ENCODE peak calls at places on chromosomes 6 and 20, in five cellular contexts. X is uterus, I is astrocyte, L is K562, A is breast epithelium. B is an unnamed sample. For H3K27me3, the result is how much of the 10 kb centered on the place peaks cover.

GRCh38 chr6:141788096-141788495 is 344.6 kb upstream of the GJE1 start:
- DNase-seq in A (no peak), L (no peak), X (no peak), I (no peak), B (no peak)

GRCh38 chr20:23637282-23638221 is at the start of gene CST3:
- DNase-seq in X (peak), I (peak), A (peak), L (peak), B (no peak)

GRCh38 chr6:24662206-24662605 is 4.5 kb downstream of the TDP2 start:
- DNase-seq in I (no peak), L (no peak), A (no peak), X (no peak), B (no peak)

GRCh38 chr6:20706293-20707165 is 172.3 kb downstream of the CDKAL1 start:
- DNase-seq in L (no peak), I (peak), A (no peak), X (no peak), B (peak)

GRCh38 chr6:139654309-139654708 is 279.9 kb upstream of the CITED2 start:
- DNase-seq in I (no peak), L (no peak), A (no peak), X (no peak), B (no peak)

GRCh38 chr6:84280030-84280429 is 52.6 kb upstream of the CEP162 start:
- DNase-seq in I (peak), A (no peak), L (no peak), X (no peak), B (no peak)

GRCh38 chr6:134111062-134111677 is 58.7 kb upstream of the SLC2A12 start:
- DNase-seq in L (peak), A (no peak), X (no peak), I (peak), B (no peak)

GRCh38 chr6:20789162-20789561 is 254.9 kb downstream of the CDKAL1 start:
- DNase-seq in L (no peak), X (no peak), I (no peak), A (no peak), B (no peak)

GRCh38 chr20:47160992-47161391 is 195.5 kb downstream of the ZMYND8 start:
- DNase-seq in X (no peak), A (no peak), L (no peak), I (no peak), B (no peak)

GRCh38 chr6:39599996-39600395 is 125.2 kb downstream of the KIF6 start:
- DNase-seq in A (no peak), X (no peak), I (peak), L (no peak), B (no peak)

GRCh38 chr6:22146581-22147468 is 150.0 kb downstream of the PRL start:
- DNase-seq in I (no peak), L (no peak), X (peak), A (no peak), B (no peak)

GRCh38 chr20:15818651-15819071 is 754.6 kb downstream of the KIF16B start:
- DNase-seq in A (no peak), I (no peak), L (no peak), X (no peak), B (no peak)

GRCh38 chr20:63124782-63125580 is 91.0 kb downstream of the YTHDF1 start:
- DNase-seq in A (peak), L (no peak), X (no peak), I (no peak), B (no peak)

GRCh38 chr20:25549866-25550477 is 35.4 kb downstream of the NINL start:
- DNase-seq in A (no peak), X (no peak), I (peak), L (no peak), B (no peak)

GRCh38 chr6:35049885-35050284 is 91.3 kb downstream of the TCP11 start:
- DNase-seq in I (peak), X (no peak), L (peak), A (no peak), B (no peak)

GRCh38 chr20:56372850-56373249 is 14.1 kb downstream of the FAM210B start:
- DNase-seq in X (no peak), L (peak), I (no peak), A (no peak), B (no peak)

GRCh38 chr6:166203641-166204222 is 36.1 kb upstream of the TBXT start:
- DNase-seq in I (no peak), A (no peak), L (no peak), X (no peak), B (no peak)

GRCh38 chr20:63106108-63106764 is 99.5 kb upstream of the BHLHE23 start:
- DNase-seq in A (no peak), I (no peak), L (no peak), X (peak), B (no peak)

GRCh38 chr6:122645256-122645655 is 35.1 kb downstream of the PKIB start:
- DNase-seq in X (no peak), A (no peak), I (no peak), L (no peak), B (no peak)

GRCh38 chr6:45727824-45728449 is 287.7 kb downstream of the CLIC5 start:
- DNase-seq in I (no peak), A (no peak), L (no peak), X (no peak), B (no peak)

GRCh38 chr6:143514996-143515760 is 3.7 kb upstream of the FUCA2 start:
- DNase-seq in X (no peak), A (no peak), L (no peak), I (peak), B (no peak)

GRCh38 chr6:54865091-54865631 is 18.6 kb downstream of the FAM83B start:
- DNase-seq in L (no peak), X (no peak), I (no peak), A (no peak), B (no peak)

GRCh38 chr6:25963426-25964123 is 973 bp downstream of the TRIM38 start:
- DNase-seq in X (no peak), A (no peak), I (no peak), L (peak), B (no peak)

GRCh38 chr6:132320007-132320406 is 81.3 kb downstream of the MOXD1 start:
- DNase-seq in I (peak), X (no peak), L (no peak), A (no peak), B (no peak)

GRCh38 chr6:151669208-151669560 is 138.3 kb upstream of the ESR1 start:
- DNase-seq in I (no peak), X (no peak), L (no peak), A (no peak), B (no peak)

GRCh38 chr6:82348130-82348529 is 15.5 kb upstream of the TPBG start:
- DNase-seq in A (no peak), X (no peak), I (no peak), L (peak), B (no peak)

GRCh38 chr6:146282837-146283236 is 254.0 kb downstream of the GRM1 start:
- DNase-seq in A (no peak), L (no peak), X (no peak), I (no peak), B (no peak)

GRCh38 chr6:142290851-142291250 is 11.0 kb upstream of the ADGRG6 start:
- DNase-seq in I (no peak), X (no peak), L (no peak), A (no peak), B (no peak)

GRCh38 chr6:35413911-35414310 is 38.2 kb upstream of the FANCE start:
- DNase-seq in A (no peak), I (no peak), X (no peak), L (no peak), B (no peak)

GRCh38 chr20:10568032-10568431 is 105.8 kb downstream of the JAG1 start:
- DNase-seq in L (no peak), I (no peak), A (no peak), X (no peak), B (no peak)

GRCh38 chr20:58832442-58832841 is 18.3 kb downstream of the GNAS-AS1 start:
- DNase-seq in I (no peak), X (no peak), A (no peak), L (no peak), B (no peak)
- H3K27me3 ChIP-seq in I (under half), X (under half), A (under half), L (under half), B (under half)

DNA sequence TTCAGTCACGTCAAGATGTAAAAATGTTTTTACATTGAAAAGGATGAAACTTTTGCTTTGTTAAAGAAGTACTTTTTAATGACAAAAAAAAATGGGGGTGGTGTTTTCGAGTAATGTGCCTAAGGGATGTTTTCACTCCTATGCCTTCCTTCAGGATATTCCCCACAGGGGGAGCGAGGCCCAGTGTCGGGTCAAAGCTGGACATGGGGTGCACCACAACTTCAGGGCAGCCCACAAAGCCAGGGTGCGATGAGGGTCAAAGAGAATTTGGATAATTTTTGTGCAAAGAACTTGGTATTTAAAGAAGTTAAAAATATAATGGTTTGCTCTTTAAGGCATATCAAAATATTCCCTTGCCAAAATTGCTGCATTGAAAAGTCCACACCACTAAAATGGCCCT is 247.8 kb downstream of the KCNQ5 start:
- DNase-seq in I (no peak), A (no peak), L (no peak), X (no peak), B (no peak)
- H3K4me3 ChIP-seq in I (no peak), A (no peak), L (no peak), X (no peak), B (no peak)

DNA sequence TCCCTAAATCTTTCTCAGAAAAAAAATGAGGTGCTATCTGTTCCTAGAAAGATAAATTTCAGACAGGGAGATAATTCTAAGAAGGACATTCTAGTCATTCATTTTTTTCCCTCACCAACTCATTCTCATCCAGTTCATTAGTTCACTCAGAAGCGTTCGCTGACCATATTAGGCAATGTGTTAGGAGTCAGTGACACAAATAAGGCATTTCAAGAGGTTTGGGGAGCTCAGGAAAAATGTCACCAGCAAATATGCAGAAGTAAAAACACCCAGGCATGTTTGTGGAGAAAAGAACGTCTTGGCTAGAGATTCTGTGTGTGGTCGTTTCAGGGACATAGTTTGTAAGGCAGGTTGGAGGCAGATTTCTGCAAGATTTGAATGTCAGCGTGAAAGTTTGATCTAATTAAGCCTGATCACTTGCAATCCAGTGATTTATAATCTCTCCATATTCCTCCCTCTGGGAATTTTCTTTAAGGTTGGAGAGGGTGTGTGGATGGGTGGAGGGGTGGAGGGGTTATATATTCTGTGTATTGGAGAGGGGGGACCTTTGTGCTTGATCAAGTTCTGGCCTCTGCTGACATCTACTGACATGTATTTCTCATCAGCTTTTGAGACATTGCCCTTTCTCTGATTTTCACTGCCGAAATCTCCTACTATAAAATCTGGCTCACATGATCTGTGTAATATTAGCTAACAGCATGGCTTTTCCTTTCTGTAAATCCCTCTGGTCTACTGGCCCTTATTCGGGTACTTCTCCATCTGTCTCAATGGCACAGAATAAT is 3.6 kb downstream of the MYCT1 start:
- DNase-seq in I (peak), L (no peak), A (no peak), X (no peak), B (no peak)
- TF ChIP-seq CTCF in I (no peak), L (no peak), A (no peak), X (no peak), B (no peak)

GRCh38 chr6:3545156-3545555 is 88.3 kb upstream of the SLC22A23 start:
- DNase-seq in I (no peak), A (no peak), L (no peak), X (no peak), B (no peak)

GRCh38 chr6:3538536-3538935 is 81.7 kb upstream of the SLC22A23 start:
- DNase-seq in L (no peak), I (no peak), A (no peak), X (no peak), B (no peak)

GRCh38 chr6:3540253-3540820 is 83.5 kb upstream of the SLC22A23 start:
- DNase-seq in X (no peak), A (no peak), L (no peak), I (no peak), B (no peak)

GRCh38 chr6:3542032-3542640 is 85.3 kb upstream of the SLC22A23 start:
- DNase-seq in A (no peak), L (no peak), X (no peak), I (no peak), B (no peak)

GRCh38 chr6:3540980-3541379 is 84.1 kb upstream of the SLC22A23 start:
- DNase-seq in A (no peak), I (no peak), X (no peak), L (no peak), B (no peak)
- H3K27me3 ChIP-seq in A (under half), I (under half), X (under half), L (half or more), B (under half)

DNA sequence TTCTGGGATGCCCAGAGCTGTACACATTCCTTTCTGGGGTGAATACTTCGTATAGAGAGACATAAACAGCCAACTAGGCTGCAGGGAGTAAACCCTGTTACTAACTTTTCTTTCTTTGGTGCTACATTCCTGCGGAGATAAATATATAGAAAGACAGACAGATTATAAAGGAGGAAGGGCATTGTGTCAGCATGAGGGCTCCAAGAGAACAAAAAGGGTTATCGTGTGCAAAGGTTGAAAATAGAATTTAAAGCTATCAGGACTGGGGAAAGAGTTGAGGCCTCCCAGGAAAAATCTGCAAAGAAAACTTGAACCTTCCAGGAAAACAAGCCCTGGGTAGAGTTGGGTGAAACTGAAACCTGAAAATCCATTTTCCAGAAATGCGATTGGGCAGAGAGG is 68.0 kb downstream of the TMEM170B start:
- DNase-seq in I (no peak), L (no peak), A (no peak), X (no peak), B (no peak)
- H3K4me3 ChIP-seq in I (no peak), L (no peak), A (no peak), X (no peak), B (no peak)

GRCh38 chr20:45459606-45460005 is 9.9 kb upstream of the WFDC2 start:
- DNase-seq in X (no peak), I (no peak), A (no peak), L (peak), B (no peak)
- TF ChIP-seq CTCF in X (no peak), I (peak), A (no peak), L (peak), B (peak)

DNA sequence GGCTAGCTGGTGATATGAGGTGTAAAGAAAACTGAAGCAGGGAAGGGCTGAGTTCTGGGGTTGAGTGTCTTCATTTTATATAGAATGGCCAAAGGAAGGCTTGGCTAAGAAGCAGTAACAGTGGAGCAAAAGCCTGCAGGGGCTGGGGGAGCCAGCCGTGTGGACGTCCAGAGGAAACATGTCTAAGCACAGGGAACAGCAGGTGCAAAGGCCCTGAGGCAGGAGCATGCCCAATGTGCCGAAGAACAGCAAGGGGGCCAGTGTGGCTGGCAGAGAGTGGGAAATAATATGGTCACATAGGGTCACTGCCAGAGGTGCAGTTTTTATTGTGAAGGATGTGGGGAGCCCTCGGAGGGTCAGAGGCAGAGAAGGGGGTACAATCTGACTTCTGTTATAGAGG is 60.5 kb upstream of the KCNG1 start:
- DNase-seq in A (no peak), I (no peak), L (no peak), X (no peak), B (no peak)
- H3K27me3 ChIP-seq in A (under half), I (half or more), L (under half), X (under half), B (under half)